ENCODE peak calls at places on chromosomes 12 and 14, in five cellular contexts. R, F, A, Z and K are unnamed samples.

GRCh38 chr14:74980746-74981661 is 21.7 kb upstream of the EIF2B2 start:
- DNase-seq in F (no peak), A (no peak), R (no peak), Z (no peak), K (no peak)

GRCh38 chr12:114821571-114821970 is 137.6 kb upstream of the TBX3 start:
- DNase-seq in Z (no peak), A (no peak), R (no peak), F (no peak), K (no peak)

GRCh38 chr14:104253901-104254353 is 115.5 kb downstream of the KIF26A start:
- DNase-seq in A (no peak), R (no peak), Z (no peak), F (no peak), K (no peak)

GRCh38 chr12:89980236-89980635 is 271.6 kb upstream of the ATP2B1 start:
- DNase-seq in F (no peak), A (peak), R (peak), Z (no peak), K (no peak)

GRCh38 chr12:93722757-93723567 is 45.8 kb downstream of the CRADD start:
- DNase-seq in R (no peak), Z (no peak), A (no peak), F (no peak), K (peak)

GRCh38 chr12:132827763-132828703 is 636 bp downstream of the GOLGA3 start:
- DNase-seq in R (peak), Z (peak), A (no peak), F (no peak), K (peak)

GRCh38 chr12:107523760-107524558 is 161.6 kb upstream of the PWP1 start:
- DNase-seq in A (no peak), F (no peak), Z (no peak), R (no peak), K (no peak)

GRCh38 chr12:101863971-101864370 is 13.4 kb upstream of the DRAM1 start:
- DNase-seq in R (no peak), F (no peak), A (no peak), Z (no peak), K (no peak)

GRCh38 chr12:81378601-81379000 is 300.7 kb downstream of the ACSS3 start:
- DNase-seq in R (no peak), F (no peak), Z (no peak), A (no peak), K (no peak)

GRCh38 chr14:60094306-60094897 is 2.7 kb downstream of the PCNX4 start:
- DNase-seq in A (no peak), R (peak), F (no peak), Z (peak), K (no peak)

GRCh38 chr12:1847411-1847810 is 27.0 kb downstream of the LRTM2 start:
- DNase-seq in F (no peak), R (no peak), A (no peak), Z (no peak), K (no peak)

GRCh38 chr12:112971248-112971647 is 7.1 kb upstream of the OAS2 start:
- DNase-seq in Z (no peak), R (no peak), F (peak), A (no peak), K (no peak)

GRCh38 chr12:116443706-116444589 is 115.2 kb upstream of the MAP1LC3B2 start:
- DNase-seq in A (no peak), R (no peak), Z (no peak), F (no peak), K (no peak)

GRCh38 chr12:58907326-58907855 is 12.9 kb downstream of the LRIG3 start:
- DNase-seq in A (no peak), Z (no peak), R (no peak), F (no peak), K (no peak)

GRCh38 chr14:85301506-85301905 is 228.4 kb upstream of the FLRT2 start:
- DNase-seq in R (no peak), F (no peak), Z (no peak), A (no peak), K (no peak)

GRCh38 chr14:43503508-43503907 is 1003.6 kb downstream of the FSCB start:
- DNase-seq in R (peak), A (no peak), Z (no peak), F (no peak), K (no peak)

GRCh38 chr14:91329615-91330014 is 85.1 kb upstream of the GPR68 start:
- DNase-seq in F (no peak), Z (no peak), A (no peak), R (no peak), K (no peak)

GRCh38 chr14:35368583-35368982 is 36.0 kb downstream of the NFKBIA start:
- DNase-seq in R (no peak), F (no peak), A (no peak), Z (no peak), K (no peak)

GRCh38 chr12:108305520-108305919 is 33.6 kb downstream of the CMKLR1 start:
- DNase-seq in Z (no peak), R (no peak), A (peak), F (peak), K (peak)

GRCh38 chr14:67187210-67187609 is 2.0 kb upstream of the GARIN2 start:
- DNase-seq in Z (no peak), R (peak), A (no peak), F (no peak), K (no peak)

GRCh38 chr12:104291867-104292524 is 11.5 kb upstream of the EID3 start:
- DNase-seq in F (no peak), A (no peak), R (peak), Z (no peak), K (no peak)

GRCh38 chr14:104865631-104866441 is 768 bp downstream of the CEP170B start:
- DNase-seq in A (peak), F (peak), Z (peak), R (peak), K (peak)

GRCh38 chr12:99381992-99382391 is 265.6 kb upstream of the GARIN6 start:
- DNase-seq in F (no peak), R (no peak), A (no peak), Z (no peak), K (no peak)

GRCh38 chr12:56243731-56244181 is 13.9 kb downstream of the SLC39A5 start:
- DNase-seq in R (no peak), Z (peak), F (peak), A (no peak), K (peak)

GRCh38 chr12:122028601-122029560 is 7.2 kb downstream of the BCL7A start:
- DNase-seq in Z (no peak), F (no peak), A (no peak), R (no peak), K (no peak)

GRCh38 chr12:120674172-120674571 is 12.8 kb upstream of the MLEC start:
- DNase-seq in R (no peak), F (no peak), A (no peak), Z (no peak), K (no peak)

GRCh38 chr12:70305794-70306193 is 60.3 kb upstream of the KCNMB4 start:
- DNase-seq in R (no peak), F (no peak), Z (no peak), A (no peak), K (no peak)

GRCh38 chr12:26158078-26158764 is 33.4 kb upstream of the BHLHE41 start:
- DNase-seq in Z (no peak), A (no peak), R (peak), F (no peak), K (no peak)

GRCh38 chr12:26153421-26154154 is 28.8 kb upstream of the BHLHE41 start:
- DNase-seq in Z (no peak), R (peak), A (no peak), F (no peak), K (no peak)

GRCh38 chr12:26156996-26157395 is 32.2 kb upstream of the BHLHE41 start:
- DNase-seq in Z (no peak), F (no peak), R (no peak), A (no peak), K (no peak)

GRCh38 chr12:26152507-26153102 is 27.8 kb upstream of the BHLHE41 start:
- DNase-seq in F (no peak), R (no peak), A (no peak), Z (no peak), K (no peak)

DNA sequence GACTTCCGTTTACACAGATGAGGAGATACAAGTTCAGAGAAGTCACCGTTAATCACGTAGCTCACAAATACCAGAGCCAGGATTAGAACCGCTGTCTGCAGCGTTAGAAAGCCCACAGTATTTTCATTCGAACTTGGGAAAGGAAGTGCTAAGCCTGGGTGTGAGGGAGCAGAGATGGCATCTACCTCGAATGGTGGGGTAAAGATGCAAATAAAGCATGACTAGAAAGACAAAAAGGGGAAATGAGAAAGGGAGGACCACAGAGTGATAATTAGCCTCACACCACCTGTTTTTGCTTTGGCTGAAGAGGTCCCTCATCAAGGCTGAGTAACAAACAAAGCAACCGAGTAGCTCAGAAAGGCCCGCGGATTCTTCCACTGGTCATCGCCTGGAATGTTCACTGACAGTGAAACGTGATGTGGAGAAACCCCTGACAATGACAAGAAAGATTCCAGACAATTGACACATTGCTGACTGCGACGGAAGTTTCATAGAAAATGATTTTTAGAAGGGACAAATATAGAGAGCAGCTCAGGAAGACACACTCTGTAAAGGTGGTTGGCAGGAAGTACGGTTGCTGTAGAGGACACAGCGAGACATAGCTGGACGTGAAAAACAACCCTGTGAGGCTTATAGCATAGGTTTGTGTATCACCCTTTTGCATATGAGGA is 31.5 kb upstream of the BHLHE41 start:
- DNase-seq in R (no peak), F (no peak), Z (no peak), A (no peak), K (no peak)
- TF ChIP-seq EP300 in R (no peak), F (no peak), Z (no peak), A (no peak), K (no peak)

DNA sequence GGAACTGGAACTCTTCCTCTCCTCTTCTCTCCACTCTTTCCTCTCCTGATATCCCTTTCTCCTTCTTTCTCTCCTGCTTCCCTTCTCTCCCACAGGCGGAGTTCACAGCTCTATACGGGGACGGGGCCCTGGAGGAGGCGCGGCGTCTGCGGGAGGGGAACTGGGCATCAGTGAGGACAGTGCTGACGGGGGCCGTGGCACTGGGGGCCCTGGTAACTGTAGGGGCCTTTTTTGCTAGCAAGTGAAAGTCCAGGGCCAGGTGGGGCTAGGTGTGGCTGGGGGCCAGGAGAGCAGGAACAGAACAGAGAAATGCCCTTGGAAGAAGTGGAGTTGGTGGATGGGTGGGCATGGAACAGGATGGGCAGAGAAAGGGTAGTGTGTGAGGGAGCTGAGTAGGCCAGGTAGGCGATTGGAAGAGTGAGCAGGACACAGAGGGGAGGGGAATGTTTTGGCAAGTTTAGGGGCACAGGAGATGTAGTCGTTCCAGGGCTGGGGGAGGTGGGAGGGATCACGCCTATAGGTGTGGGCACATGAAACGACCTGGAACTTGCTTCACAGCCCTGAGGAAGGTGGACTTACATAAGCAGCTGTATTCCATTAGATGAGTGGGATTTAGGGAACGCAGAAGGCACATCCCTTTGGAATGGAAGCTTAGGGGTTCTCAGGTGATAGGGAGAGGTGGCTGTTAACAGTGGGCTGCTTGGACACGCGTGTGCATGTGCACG is 2.2 kb downstream of the BCL2L2 start:
- DNase-seq in Z (no peak), F (no peak), A (no peak), R (no peak), K (no peak)
- H3K4me3 ChIP-seq in Z (no peak), F (no peak), A (no peak), R (no peak), K (no peak)

DNA sequence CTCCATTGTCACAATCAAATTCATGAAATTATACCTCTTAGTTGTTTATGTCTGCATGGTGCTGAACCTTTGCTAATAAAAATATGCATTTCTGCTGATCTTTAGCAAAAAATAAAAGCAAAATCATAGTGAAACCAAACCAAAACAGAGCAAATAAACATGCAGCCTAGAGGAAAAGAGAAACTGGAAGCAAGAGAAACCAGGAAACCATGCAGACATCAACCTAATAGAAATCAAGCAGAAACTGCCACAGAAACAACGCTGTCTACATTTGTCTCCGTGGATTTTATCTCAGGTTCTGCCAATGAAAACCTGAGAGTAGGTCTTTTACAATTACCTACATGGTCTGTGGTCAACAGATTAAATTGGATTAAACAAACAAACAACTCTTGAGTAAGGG is 173.7 kb downstream of the SYT10 start:
- DNase-seq in R (no peak), A (no peak), F (no peak), Z (no peak), K (no peak)
- H3K27ac ChIP-seq in R (no peak), A (no peak), F (no peak), Z (no peak), K (no peak)

GRCh38 chr14:72060917-72061316 is 128.7 kb downstream of the RGS6 start:
- DNase-seq in R (no peak), Z (no peak), F (no peak), A (no peak), K (no peak)

GRCh38 chr14:72063761-72064282 is 131.6 kb downstream of the RGS6 start:
- DNase-seq in A (no peak), F (no peak), Z (no peak), R (no peak), K (no peak)

GRCh38 chr14:72061718-72062117 is 129.5 kb downstream of the RGS6 start:
- DNase-seq in A (no peak), F (no peak), R (no peak), Z (no peak), K (no peak)

GRCh38 chr14:72060460-72060859 is 128.2 kb downstream of the RGS6 start:
- DNase-seq in F (no peak), A (no peak), R (no peak), Z (no peak), K (no peak)

GRCh38 chr14:72064501-72064900 is 132.3 kb downstream of the RGS6 start:
- DNase-seq in A (no peak), Z (no peak), F (no peak), R (no peak), K (no peak)
- TF ChIP-seq EP300 in A (no peak), Z (no peak), F (no peak), R (no peak), K (no peak)

GRCh38 chr12:124646385-124647230 is 79.2 kb upstream of the NCOR2 start:
- DNase-seq in R (no peak), F (no peak), Z (no peak), A (no peak), K (no peak)
- H3K4me3 ChIP-seq in R (no peak), F (no peak), Z (no peak), A (no peak), K (no peak)

GRCh38 chr12:62957233-62957953 is 22.4 kb upstream of the PPM1H start:
- DNase-seq in F (no peak), A (no peak), R (peak), Z (peak), K (no peak)
- H3K27ac ChIP-seq in F (no peak), A (no peak), R (no peak), Z (peak), K (no peak)